ENCODE peak calls at places on chromosomes 6 and 20, in four cellular contexts. A, P, W and H are unnamed samples.

GRCh38 chr20:35831029-35831428 is 59.2 kb downstream of the PHF20 start:
- DNase-seq in W (no peak), A (no peak), P (no peak), H (no peak)

GRCh38 chr6:32371204-32371603 is 499 bp downstream of the TSBP1 start:
- DNase-seq in A (no peak), W (no peak), P (no peak), H (no peak)

GRCh38 chr20:41738584-41739193 is 120.5 kb upstream of the CHD6 start:
- DNase-seq in P (no peak), W (peak; percentile 61), A (peak; percentile 29), H (peak; percentile 64)

GRCh38 chr6:156396068-156396771 is 381.0 kb upstream of the ARID1B start:
- DNase-seq in W (no peak), P (peak; percentile 63), A (no peak), H (no peak)

GRCh38 chr6:5277589-5277988 is 16.3 kb downstream of the FARS2 start:
- DNase-seq in W (no peak), A (no peak), P (no peak), H (no peak)

GRCh38 chr6:34423254-34423653 is 2.6 kb downstream of the RPS10 start:
- DNase-seq in P (no peak), A (no peak), W (no peak), H (no peak)

GRCh38 chr6:38077488-38078015 is 258.0 kb downstream of the ZFAND3 start:
- DNase-seq in W (no peak), A (no peak), P (no peak), H (no peak)

GRCh38 chr20:63639093-63639860 is 12.4 kb upstream of the GMEB2 start:
- DNase-seq in P (no peak), A (no peak), W (no peak), H (no peak)

GRCh38 chr6:41970436-41970846 is 28.8 kb upstream of the CCND3 start:
- DNase-seq in P (no peak), W (no peak), A (peak; percentile 25), H (no peak)

GRCh38 chr6:47256361-47256760 is 53.3 kb downstream of the TNFRSF21 start:
- DNase-seq in A (no peak), W (no peak), P (no peak), H (no peak)

GRCh38 chr6:27133281-27134227 is 113.9 kb upstream of the PRSS16 start:
- DNase-seq in W (no peak), P (peak; percentile 63), A (no peak), H (no peak)

GRCh38 chr6:26613717-26614683 is 17.2 kb downstream of the ABT1 start:
- DNase-seq in A (no peak), P (no peak), W (no peak), H (peak; percentile 52)

GRCh38 chr6:154403803-154404202 is 47.2 kb upstream of the IPCEF1 start:
- DNase-seq in P (no peak), A (no peak), W (no peak), H (peak; percentile 25)

GRCh38 chr6:29747688-29748250 is 24.5 kb downstream of the HLA-F start:
- DNase-seq in W (peak; percentile 23), A (no peak), P (no peak), H (peak; percentile 25)

GRCh38 chr6:3328796-3329195 is 70.0 kb downstream of the PSMG4 start:
- DNase-seq in P (no peak), A (no peak), W (no peak), H (no peak)

GRCh38 chr6:118335325-118335724 is 212.8 kb upstream of the PLN start:
- DNase-seq in P (no peak), A (no peak), W (no peak), H (no peak)

GRCh38 chr20:38698541-38698940 is 25.7 kb upstream of the SLC32A1 start:
- DNase-seq in A (no peak), P (no peak), W (no peak), H (no peak)

GRCh38 chr20:46343358-46344357 is 35.4 kb upstream of the CDH22 start:
- DNase-seq in W (no peak), P (no peak), A (no peak), H (no peak)

GRCh38 chr6:27066802-27067201 is 180.7 kb upstream of the PRSS16 start:
- DNase-seq in P (no peak), A (no peak), W (no peak), H (no peak)

GRCh38 chr6:110654096-110654820 is 161.0 kb downstream of the CDK19 start:
- DNase-seq in A (peak; percentile 4), P (no peak), W (no peak), H (no peak)

GRCh38 chr6:122790740-122791679 is 2.0 kb downstream of the SMPDL3A start:
- DNase-seq in P (no peak), W (no peak), A (no peak), H (no peak)

GRCh38 chr20:63857751-63858392 is 3.4 kb upstream of the ABHD16B start:
- DNase-seq in W (no peak), P (no peak), A (no peak), H (peak; percentile 78)

GRCh38 chr20:60877071-60877470 is 375.0 kb upstream of the CDH4 start:
- DNase-seq in W (no peak), A (no peak), P (no peak), H (no peak)

GRCh38 chr6:166551797-166552495 is 34.5 kb downstream of the RAMACL start:
- DNase-seq in A (no peak), P (no peak), W (no peak), H (no peak)

GRCh38 chr6:34663887-34664269 is 32.7 kb downstream of the ILRUN start:
- DNase-seq in A (no peak), W (no peak), P (no peak), H (no peak)

DNA sequence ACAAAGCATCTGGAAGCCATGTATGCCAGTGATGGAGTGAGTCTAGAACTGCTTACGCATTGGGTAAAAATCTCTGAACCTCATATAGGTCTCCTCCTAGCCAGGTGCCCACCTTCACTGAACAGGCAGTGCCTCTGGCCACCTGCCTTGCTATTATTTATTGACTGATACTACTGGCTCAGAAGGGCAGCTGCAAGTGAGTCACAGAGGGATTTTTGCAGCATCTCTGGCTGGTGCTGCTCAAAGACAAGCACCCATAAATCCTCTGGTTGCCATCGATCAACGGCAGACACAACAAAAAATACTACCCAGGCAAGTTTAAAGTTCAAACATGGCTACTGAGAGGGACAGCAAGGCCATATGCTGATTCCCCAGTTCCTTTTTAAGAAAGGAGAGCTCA is 279.4 kb downstream of the UBE3D start:
- DNase-seq in A (no peak), P (no peak), W (no peak), H (no peak)
- TF ChIP-seq RCOR1 in A (no peak), P (no peak), W (no peak), H (no peak)

DNA sequence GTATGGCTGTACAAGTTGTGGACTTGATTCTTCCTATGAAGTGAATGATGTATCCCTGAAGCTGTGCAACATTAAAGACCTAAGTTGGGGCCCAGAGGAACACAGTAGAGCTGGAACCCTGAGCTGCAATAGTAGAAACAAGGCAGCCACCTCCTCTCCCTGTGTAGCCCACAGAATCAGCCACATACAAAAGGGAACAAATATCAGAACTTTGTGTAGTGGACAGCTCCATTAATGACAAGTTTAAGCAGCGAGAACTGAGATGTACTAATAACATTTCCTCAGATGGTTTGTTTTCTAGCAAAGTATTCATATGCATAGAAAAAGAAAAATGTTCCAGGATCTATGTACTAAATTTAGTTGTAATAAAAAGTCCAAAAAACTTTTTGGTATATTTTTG is 19.2 kb downstream of the PHACTR1 start:
- DNase-seq in A (no peak), P (no peak), W (no peak), H (no peak)
- TF ChIP-seq REST in A (peak; percentile 70), P (peak; percentile 71), W (no peak), H (peak; percentile 77)

DNA sequence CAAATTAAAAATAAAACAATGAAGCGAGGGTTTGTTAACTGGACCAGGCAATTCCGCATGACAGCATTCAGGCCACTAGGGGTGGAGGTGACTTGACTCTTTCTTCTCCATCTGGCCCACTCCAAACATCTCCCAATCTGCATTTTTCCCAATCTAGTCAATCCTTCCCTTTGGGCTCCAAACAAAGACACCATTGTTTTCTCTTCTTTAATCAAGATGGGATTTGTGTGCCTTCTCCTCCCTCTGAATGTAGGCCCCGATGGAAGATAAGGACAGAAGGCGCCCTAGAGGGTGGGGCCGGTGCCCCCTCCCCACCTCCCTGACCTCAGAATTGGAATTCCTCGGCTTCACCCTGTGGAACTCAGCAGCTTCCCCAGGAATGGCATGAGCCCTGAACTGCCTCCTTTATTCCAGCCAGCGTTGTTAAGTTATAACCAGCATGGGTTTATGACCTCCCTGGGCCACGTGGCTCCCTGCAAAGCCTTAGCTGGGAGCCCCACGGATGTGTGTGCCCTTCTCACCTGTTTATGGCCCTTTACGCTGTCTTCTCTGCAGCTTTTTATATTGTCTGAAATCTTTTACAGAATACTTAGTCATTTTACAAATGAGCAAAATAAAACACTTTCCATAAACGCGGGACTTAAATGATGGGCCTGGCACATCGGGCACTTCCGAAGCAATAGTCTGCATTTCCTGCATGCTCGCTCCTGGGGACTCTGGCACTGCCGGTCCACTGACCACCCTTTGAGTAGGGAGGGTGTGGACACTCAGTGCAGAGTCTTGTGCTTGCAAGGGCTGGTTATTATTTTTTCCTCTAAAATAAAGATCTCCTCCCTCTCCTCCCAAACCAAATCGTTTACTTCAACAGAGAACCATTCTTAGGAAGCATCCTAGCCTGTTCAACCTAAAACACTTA is 24.5 kb downstream of the OVOL2 start:
- DNase-seq in A (no peak), W (no peak), P (no peak), H (no peak)
- TF ChIP-seq RCOR1 in A (no peak), W (no peak), P (no peak), H (no peak)

DNA sequence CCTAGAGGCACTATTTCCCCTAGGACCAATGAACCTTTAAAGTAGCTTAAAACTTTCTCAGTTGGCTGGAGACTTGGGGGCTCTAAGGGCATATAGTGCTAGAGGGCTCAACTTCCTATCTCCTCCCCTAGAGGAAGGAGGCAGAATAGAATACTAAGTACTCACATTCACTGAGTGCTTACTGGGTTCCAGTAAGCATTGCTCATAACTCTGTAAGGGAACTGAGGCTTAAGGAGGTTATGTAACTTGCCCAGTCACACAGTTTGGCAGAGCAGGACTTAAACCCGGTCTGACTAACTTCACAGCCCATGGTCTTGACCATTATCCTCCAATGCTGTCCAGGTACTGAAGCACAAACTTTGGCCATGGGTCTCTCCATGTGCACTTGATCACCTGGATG is 12.5 kb downstream of the SESN1 start:
- DNase-seq in A (no peak), W (no peak), P (no peak), H (no peak)
- TF ChIP-seq REST in A (no peak), W (no peak), P (no peak), H (no peak)

GRCh38 chr6:44476849-44477248 is 89.3 kb downstream of the CDC5L start:
- DNase-seq in W (no peak), P (no peak), A (no peak), H (no peak)

GRCh38 chr6:44474643-44475042 is 87.1 kb downstream of the CDC5L start:
- DNase-seq in P (no peak), A (no peak), W (no peak), H (no peak)

GRCh38 chr6:44477293-44477894 is 89.9 kb downstream of the CDC5L start:
- DNase-seq in W (peak; percentile 40), P (no peak), A (no peak), H (no peak)

GRCh38 chr6:44475417-44475778 is 87.9 kb downstream of the CDC5L start:
- DNase-seq in P (no peak), A (no peak), W (no peak), H (no peak)

DNA sequence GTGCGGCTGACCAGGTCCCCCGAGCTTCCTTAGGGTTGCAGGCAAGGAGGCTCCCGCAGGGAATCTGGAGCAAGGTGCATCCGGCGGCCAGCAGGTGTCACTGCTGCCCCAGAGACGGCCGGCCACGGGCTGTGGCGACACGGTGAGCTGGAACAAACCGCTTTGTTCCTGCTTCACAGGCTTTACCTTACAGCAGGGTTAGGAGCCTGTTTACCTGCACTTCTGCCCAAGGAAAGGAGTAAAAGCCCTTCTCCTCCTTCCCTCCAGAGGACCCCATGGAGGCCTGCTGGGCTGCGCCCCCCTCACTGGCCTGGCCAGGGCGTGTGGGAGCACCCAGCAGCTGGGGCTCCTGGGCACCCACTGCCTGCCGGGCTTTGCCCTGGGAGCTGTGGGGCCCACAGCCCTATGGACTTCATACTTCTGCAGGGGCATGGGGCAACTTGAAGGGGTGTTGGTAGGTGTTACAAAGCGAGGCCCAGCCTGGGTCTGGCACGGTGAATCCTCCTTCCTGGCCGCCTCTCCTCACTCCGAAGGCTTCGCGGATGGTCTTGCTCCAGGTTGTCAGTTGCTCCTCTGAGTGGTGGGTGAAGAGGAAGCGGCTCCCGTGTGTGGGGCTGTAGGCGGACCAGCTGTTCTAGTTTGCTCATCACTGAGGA is 88.4 kb downstream of the CDC5L start:
- DNase-seq in A (peak; percentile 76), W (peak; percentile 91), P (no peak), H (peak; percentile 92)
- TF ChIP-seq RCOR1 in A (no peak), W (no peak), P (no peak), H (no peak)